ENCODE peak calls at places on chromosome X, in eight cellular contexts. One of them, this sample, is unnamed.

GRCh38 chrX:106726485-106727437 is at the start of gene RNF128:
- DNase-seq in lower leg skin: no peak
- DNase-seq in cardiac muscle cell: peak; percentile 25
- DNase-seq in ascending aorta: no peak
- DNase-seq in endothelial cell: peak; percentile 46
- DNase-seq in IMR-90: peak; percentile 26
- DNase-seq in Caco-2: peak; percentile 84
- DNase-seq in HFF-Myc: no peak
- DNase-seq in this sample: no peak

GRCh38 chrX:8067754-8068469 is 103.2 kb downstream of the VCX2 start:
- DNase-seq in HFF-Myc: no peak
- DNase-seq in endothelial cell: no peak
- DNase-seq in lower leg skin: no peak
- DNase-seq in IMR-90: peak; percentile 28
- DNase-seq in ascending aorta: no peak
- DNase-seq in cardiac muscle cell: no peak
- DNase-seq in Caco-2: no peak
- DNase-seq in this sample: no peak

GRCh38 chrX:1912193-1912592 is 297.3 kb downstream of the ASMT start:
- DNase-seq in cardiac muscle cell: no peak
- DNase-seq in endothelial cell: no peak
- DNase-seq in HFF-Myc: no peak
- DNase-seq in IMR-90: no peak
- DNase-seq in lower leg skin: no peak
- DNase-seq in ascending aorta: no peak
- DNase-seq in Caco-2: no peak
- DNase-seq in this sample: no peak

GRCh38 chrX:41468647-41469323 is 21.6 kb downstream of the NYX start:
- DNase-seq in lower leg skin: peak; percentile 68
- DNase-seq in IMR-90: peak; percentile 22
- DNase-seq in cardiac muscle cell: peak; percentile 58
- DNase-seq in endothelial cell: no peak
- DNase-seq in ascending aorta: no peak
- DNase-seq in HFF-Myc: no peak
- DNase-seq in Caco-2: no peak
- DNase-seq in this sample: no peak

GRCh38 chrX:139932077-139932900 is 564 bp downstream of the ATP11C start:
- DNase-seq in cardiac muscle cell: peak; percentile 50
- DNase-seq in endothelial cell: peak; percentile 49
- DNase-seq in lower leg skin: peak; percentile 87
- DNase-seq in Caco-2: peak; percentile 29
- DNase-seq in HFF-Myc: no peak
- DNase-seq in IMR-90: peak; percentile 26
- DNase-seq in ascending aorta: peak; percentile 72
- DNase-seq in this sample: no peak

GRCh38 chrX:136541294-136541693 is 9.3 kb downstream of the VGLL1 start:
- DNase-seq in ascending aorta: no peak
- DNase-seq in lower leg skin: no peak
- DNase-seq in IMR-90: no peak
- DNase-seq in HFF-Myc: no peak
- DNase-seq in endothelial cell: no peak
- DNase-seq in cardiac muscle cell: peak; percentile 39
- DNase-seq in Caco-2: peak; percentile 30
- DNase-seq in this sample: no peak

GRCh38 chrX:125374169-125374568 is 54.5 kb downstream of the TEX13C start:
- DNase-seq in ascending aorta: no peak
- DNase-seq in Caco-2: no peak
- DNase-seq in IMR-90: no peak
- DNase-seq in cardiac muscle cell: no peak
- DNase-seq in HFF-Myc: no peak
- DNase-seq in endothelial cell: no peak
- DNase-seq in lower leg skin: no peak
- DNase-seq in this sample: no peak

GRCh38 chrX:10841579-10841978 is 221.2 kb upstream of the MID1 start:
- DNase-seq in ascending aorta: no peak
- DNase-seq in cardiac muscle cell: peak; percentile 69
- DNase-seq in Caco-2: no peak
- DNase-seq in IMR-90: peak; percentile 59
- DNase-seq in endothelial cell: no peak
- DNase-seq in lower leg skin: no peak
- DNase-seq in HFF-Myc: no peak
- DNase-seq in this sample: no peak

GRCh38 chrX:101668143-101668542 is 8.5 kb upstream of the ARMCX2 start:
- DNase-seq in cardiac muscle cell: no peak
- DNase-seq in Caco-2: no peak
- DNase-seq in HFF-Myc: no peak
- DNase-seq in IMR-90: no peak
- DNase-seq in endothelial cell: no peak
- DNase-seq in lower leg skin: no peak
- DNase-seq in ascending aorta: no peak
- DNase-seq in this sample: no peak

GRCh38 chrX:69077895-69078455 is 87.3 kb downstream of the PJA1 start:
- DNase-seq in cardiac muscle cell: no peak
- DNase-seq in Caco-2: no peak
- DNase-seq in IMR-90: peak; percentile 12
- DNase-seq in lower leg skin: no peak
- DNase-seq in endothelial cell: no peak
- DNase-seq in ascending aorta: no peak
- DNase-seq in HFF-Myc: no peak
- DNase-seq in this sample: no peak

GRCh38 chrX:68762649-68763268 is 66.1 kb upstream of the EFNB1 start:
- DNase-seq in Caco-2: no peak
- DNase-seq in ascending aorta: no peak
- DNase-seq in IMR-90: no peak
- DNase-seq in HFF-Myc: no peak
- DNase-seq in lower leg skin: no peak
- DNase-seq in cardiac muscle cell: no peak
- DNase-seq in endothelial cell: no peak
- DNase-seq in this sample: no peak

GRCh38 chrX:9341305-9342201 is 123.3 kb upstream of the TBL1X start:
- DNase-seq in lower leg skin: peak; percentile 90
- DNase-seq in HFF-Myc: no peak
- DNase-seq in endothelial cell: no peak
- DNase-seq in cardiac muscle cell: peak; percentile 65
- DNase-seq in IMR-90: peak; percentile 69
- DNase-seq in Caco-2: no peak
- DNase-seq in ascending aorta: peak; percentile 85
- DNase-seq in this sample: no peak

GRCh38 chrX:39439910-39440733 is 638.9 kb downstream of the MID1IP1 start:
- DNase-seq in IMR-90: no peak
- DNase-seq in HFF-Myc: no peak
- DNase-seq in Caco-2: no peak
- DNase-seq in endothelial cell: no peak
- DNase-seq in lower leg skin: no peak
- DNase-seq in cardiac muscle cell: no peak
- DNase-seq in ascending aorta: no peak
- DNase-seq in this sample: no peak

GRCh38 chrX:37350034-37350365 is 836 bp downstream of the PRRG1 start:
- DNase-seq in HFF-Myc: no peak
- DNase-seq in IMR-90: peak; percentile 31
- DNase-seq in lower leg skin: no peak
- DNase-seq in cardiac muscle cell: peak; percentile 30
- DNase-seq in endothelial cell: no peak
- DNase-seq in ascending aorta: no peak
- DNase-seq in Caco-2: no peak
- DNase-seq in this sample: no peak

GRCh38 chrX:96425204-96425603 is 259.4 kb upstream of the DIAPH2 start:
- DNase-seq in Caco-2: no peak
- DNase-seq in cardiac muscle cell: no peak
- DNase-seq in IMR-90: no peak
- DNase-seq in endothelial cell: no peak
- DNase-seq in ascending aorta: no peak
- DNase-seq in lower leg skin: no peak
- DNase-seq in HFF-Myc: no peak
- DNase-seq in this sample: no peak

GRCh38 chrX:147476008-147476407 is 435.7 kb upstream of the FMR1 start:
- DNase-seq in IMR-90: no peak
- DNase-seq in ascending aorta: no peak
- DNase-seq in endothelial cell: peak; percentile 37
- DNase-seq in Caco-2: no peak
- DNase-seq in lower leg skin: no peak
- DNase-seq in cardiac muscle cell: no peak
- DNase-seq in HFF-Myc: no peak
- DNase-seq in this sample: no peak

GRCh38 chrX:104098919-104099318 is 13.4 kb upstream of the ZCCHC18 start:
- DNase-seq in ascending aorta: no peak
- DNase-seq in endothelial cell: no peak
- DNase-seq in HFF-Myc: no peak
- DNase-seq in Caco-2: no peak
- DNase-seq in cardiac muscle cell: no peak
- DNase-seq in IMR-90: no peak
- DNase-seq in lower leg skin: no peak
- DNase-seq in this sample: no peak

GRCh38 chrX:154308108-154308946 is 12.7 kb downstream of the TKTL1 start:
- DNase-seq in IMR-90: peak; percentile 10
- DNase-seq in Caco-2: peak; percentile 50
- DNase-seq in HFF-Myc: no peak
- DNase-seq in cardiac muscle cell: peak; percentile 55
- DNase-seq in ascending aorta: peak; percentile 76
- DNase-seq in endothelial cell: peak; percentile 72
- DNase-seq in lower leg skin: peak; percentile 92
- DNase-seq in this sample: no peak

GRCh38 chrX:116232833-116233232 is 62.3 kb downstream of the AGTR2 start:
- DNase-seq in HFF-Myc: no peak
- DNase-seq in lower leg skin: no peak
- DNase-seq in Caco-2: no peak
- DNase-seq in IMR-90: peak; percentile 4
- DNase-seq in endothelial cell: no peak
- DNase-seq in ascending aorta: no peak
- DNase-seq in cardiac muscle cell: peak; percentile 81
- DNase-seq in this sample: no peak

GRCh38 chrX:101357166-101357795 is 8.7 kb upstream of the TIMM8A start:
- DNase-seq in Caco-2: no peak
- DNase-seq in cardiac muscle cell: peak; percentile 17
- DNase-seq in endothelial cell: no peak
- DNase-seq in HFF-Myc: no peak
- DNase-seq in ascending aorta: no peak
- DNase-seq in IMR-90: peak; percentile 12
- DNase-seq in lower leg skin: no peak
- DNase-seq in this sample: no peak

GRCh38 chrX:97384685-97385084 is 501.0 kb downstream of the RPA4 start:
- DNase-seq in endothelial cell: no peak
- DNase-seq in HFF-Myc: no peak
- DNase-seq in cardiac muscle cell: no peak
- DNase-seq in IMR-90: no peak
- DNase-seq in lower leg skin: no peak
- DNase-seq in ascending aorta: no peak
- DNase-seq in Caco-2: no peak
- DNase-seq in this sample: no peak

GRCh38 chrX:34849371-34849770 is 93.2 kb upstream of the FAM47B start:
- DNase-seq in Caco-2: no peak
- DNase-seq in IMR-90: peak; percentile 74
- DNase-seq in lower leg skin: no peak
- DNase-seq in cardiac muscle cell: peak; percentile 19
- DNase-seq in HFF-Myc: no peak
- DNase-seq in ascending aorta: no peak
- DNase-seq in endothelial cell: no peak
- DNase-seq in this sample: no peak

GRCh38 chrX:102154218-102154860 is 1.4 kb downstream of the BEX5 start:
- DNase-seq in lower leg skin: no peak
- DNase-seq in IMR-90: no peak
- DNase-seq in ascending aorta: no peak
- DNase-seq in cardiac muscle cell: no peak
- DNase-seq in endothelial cell: peak; percentile 54
- DNase-seq in Caco-2: no peak
- DNase-seq in HFF-Myc: no peak
- DNase-seq in this sample: no peak

DNA sequence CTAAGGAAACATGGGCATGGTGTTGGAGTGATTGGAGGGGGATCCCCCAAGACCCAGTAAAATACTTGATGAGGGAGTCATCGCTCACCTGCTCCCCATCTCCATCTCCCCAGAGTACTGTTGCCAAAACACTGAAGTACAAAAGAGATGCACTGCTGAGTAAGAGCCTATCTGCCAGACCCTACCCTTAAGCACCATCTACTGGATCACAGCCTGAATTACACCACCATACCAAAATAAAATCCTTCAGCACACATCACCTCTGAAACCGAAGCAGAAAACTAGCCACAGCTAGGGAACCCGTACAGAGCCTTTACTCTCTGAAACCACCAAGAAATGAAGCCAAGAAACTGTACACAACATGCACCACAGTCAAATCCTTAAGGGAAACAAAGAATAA is 466.3 kb upstream of the ACTRT1 start:
- DNase-seq in Caco-2: no peak
- DNase-seq in IMR-90: peak; percentile 1
- DNase-seq in cardiac muscle cell: no peak
- DNase-seq in HFF-Myc: no peak
- DNase-seq in ascending aorta: no peak
- DNase-seq in lower leg skin: no peak
- DNase-seq in endothelial cell: peak; percentile 3
- DNase-seq in this sample: no peak
- TF ChIP-seq CTCF in Caco-2: peak; percentile 30
- TF ChIP-seq CTCF in IMR-90: peak; percentile 28
- TF ChIP-seq CTCF in cardiac muscle cell: no peak
- TF ChIP-seq CTCF in HFF-Myc: no peak
- TF ChIP-seq CTCF in ascending aorta: no peak
- TF ChIP-seq CTCF in lower leg skin: no peak
- TF ChIP-seq CTCF in endothelial cell: no peak
- TF ChIP-seq CTCF in this sample: peak; percentile 56

GRCh38 chrX:51395807-51396728 is 63.4 kb downstream of the NUDT10 start:
- DNase-seq in IMR-90: no peak
- DNase-seq in ascending aorta: no peak
- DNase-seq in endothelial cell: peak; percentile 58
- DNase-seq in lower leg skin: no peak
- DNase-seq in cardiac muscle cell: peak; percentile 13
- DNase-seq in HFF-Myc: no peak
- DNase-seq in Caco-2: no peak
- DNase-seq in this sample: no peak
- TF ChIP-seq CTCF in IMR-90: peak; percentile 1
- TF ChIP-seq CTCF in ascending aorta: peak; percentile 34
- TF ChIP-seq CTCF in endothelial cell: no peak
- TF ChIP-seq CTCF in lower leg skin: no peak
- TF ChIP-seq CTCF in cardiac muscle cell: peak; percentile 7
- TF ChIP-seq CTCF in HFF-Myc: no peak
- TF ChIP-seq CTCF in Caco-2: no peak
- TF ChIP-seq CTCF in this sample: no peak

DNA sequence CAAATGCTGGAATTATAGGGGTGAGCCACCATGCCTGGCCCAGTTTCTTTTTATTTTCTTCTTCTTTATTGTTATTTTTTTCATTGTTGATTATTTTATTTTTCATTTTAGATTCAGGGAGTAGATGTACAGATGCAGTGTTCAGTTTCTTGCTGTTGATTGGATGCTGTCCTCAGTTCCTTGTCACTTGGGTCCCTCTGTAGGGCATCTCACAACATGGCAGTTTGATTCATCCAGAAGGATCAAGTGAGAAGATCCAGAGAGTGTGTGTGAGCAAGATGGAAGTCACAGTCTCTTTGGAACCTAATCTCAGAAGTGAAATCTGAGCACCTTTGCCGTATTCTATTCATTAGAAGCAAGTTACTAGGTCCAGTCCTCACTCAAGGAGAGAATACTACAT is 20.9 kb downstream of the HMGB3 start:
- DNase-seq in HFF-Myc: no peak
- DNase-seq in cardiac muscle cell: no peak
- DNase-seq in ascending aorta: no peak
- DNase-seq in Caco-2: no peak
- DNase-seq in endothelial cell: no peak
- DNase-seq in lower leg skin: no peak
- DNase-seq in IMR-90: peak; percentile 2
- DNase-seq in this sample: no peak
- TF ChIP-seq CTCF in HFF-Myc: no peak
- TF ChIP-seq CTCF in cardiac muscle cell: no peak
- TF ChIP-seq CTCF in ascending aorta: no peak
- TF ChIP-seq CTCF in Caco-2: no peak
- TF ChIP-seq CTCF in endothelial cell: no peak
- TF ChIP-seq CTCF in lower leg skin: no peak
- TF ChIP-seq CTCF in IMR-90: peak; percentile 15
- TF ChIP-seq CTCF in this sample: peak; percentile 11

GRCh38 chrX:47499291-47499690 is 16.3 kb upstream of the ZNF41 start:
- DNase-seq in Caco-2: no peak
- DNase-seq in cardiac muscle cell: no peak
- DNase-seq in HFF-Myc: no peak
- DNase-seq in lower leg skin: no peak
- DNase-seq in endothelial cell: no peak
- DNase-seq in IMR-90: no peak
- DNase-seq in ascending aorta: no peak
- DNase-seq in this sample: no peak
- TF ChIP-seq CTCF in Caco-2: no peak
- TF ChIP-seq CTCF in cardiac muscle cell: no peak
- TF ChIP-seq CTCF in HFF-Myc: no peak
- TF ChIP-seq CTCF in lower leg skin: no peak
- TF ChIP-seq CTCF in endothelial cell: no peak
- TF ChIP-seq CTCF in IMR-90: no peak
- TF ChIP-seq CTCF in ascending aorta: no peak
- TF ChIP-seq CTCF in this sample: no peak

This sample was measured in D721Med.